ENCODE peak calls at places on chromosomes 3 and 15, in nine cellular contexts. Q, F, N, O, P, K, C, J and Z are unnamed samples.

GRCh38 chr3:140545756-140546155 is 132.1 kb upstream of the TRIM42 start:
- DNase-seq in Q (no peak), F (no peak), N (no peak), O (no peak), P (no peak), K (no peak), C (no peak), J (no peak), Z (no peak)

GRCh38 chr15:92667291-92667904 is 11.8 kb upstream of the FAM174B start:
- DNase-seq in Q (peak; percentile 56), F (no peak), N (no peak), O (no peak), P (no peak), K (no peak), C (no peak), J (no peak), Z (no peak)

GRCh38 chr3:76383781-76384180 is 598.4 kb upstream of the ZNF717 start:
- DNase-seq in Q (peak; percentile 16), F (no peak), N (no peak), O (no peak), P (no peak), K (no peak), C (no peak), J (no peak), Z (no peak)

GRCh38 chr15:88708256-88709054 is 69.6 kb downstream of the ISG20 start:
- DNase-seq in Q (no peak), F (no peak), N (peak; percentile 41), O (no peak), P (no peak), K (peak; percentile 44), C (peak; percentile 78), J (no peak), Z (peak; percentile 20)

GRCh38 chr3:174614046-174614445 is 245.1 kb upstream of the NAALADL2 start:
- DNase-seq in Q (no peak), F (no peak), N (no peak), O (no peak), P (no peak), K (no peak), C (peak; percentile 3), J (no peak), Z (no peak)

GRCh38 chr3:119357190-119357589 is 63.0 kb downstream of the ARHGAP31 start:
- DNase-seq in Q (no peak), F (no peak), N (no peak), O (no peak), P (no peak), K (no peak), C (peak; percentile 24), J (no peak), Z (no peak)

GRCh38 chr3:51935886-51936755 is 5.6 kb downstream of the RRP9 start:
- DNase-seq in Q (no peak), F (no peak), N (no peak), O (no peak), P (no peak), K (no peak), C (no peak), J (no peak), Z (no peak)

GRCh38 chr15:75348563-75349350 is 1.9 kb downstream of the NEIL1 start:
- DNase-seq in Q (peak; percentile 26), F (no peak), N (no peak), O (no peak), P (no peak), K (no peak), C (no peak), J (no peak), Z (no peak)

GRCh38 chr15:25060996-25061620 is 106.3 kb downstream of the SNRPN start:
- DNase-seq in Q (no peak), F (no peak), N (peak; percentile 13), O (no peak), P (no peak), K (peak; percentile 42), C (no peak), J (no peak), Z (no peak)

GRCh38 chr3:36124118-36124796 is 256.0 kb upstream of the STAC start:
- DNase-seq in Q (peak; percentile 68), F (no peak), N (peak; percentile 34), O (no peak), P (no peak), K (no peak), C (peak; percentile 84), J (no peak), Z (peak; percentile 65)

GRCh38 chr3:49236226-49236625 is 40.8 kb downstream of the C3orf62 start:
- DNase-seq in Q (no peak), F (no peak), N (no peak), O (no peak), P (no peak), K (no peak), C (no peak), J (no peak), Z (no peak)

GRCh38 chr3:105752791-105753415 is 115.9 kb downstream of the CBLB start:
- DNase-seq in Q (no peak), F (no peak), N (no peak), O (peak; percentile 21), P (peak; percentile 26), K (no peak), C (peak; percentile 53), J (no peak), Z (no peak)

GRCh38 chr3:49699281-49699723 is 9.9 kb downstream of the RNF123 start:
- DNase-seq in Q (no peak), F (no peak), N (no peak), O (no peak), P (no peak), K (no peak), C (no peak), J (no peak), Z (no peak)

GRCh38 chr3:161406594-161407555 is 35.6 kb upstream of the SPTSSB start:
- DNase-seq in Q (no peak), F (no peak), N (no peak), O (peak; percentile 73), P (no peak), K (no peak), C (no peak), J (no peak), Z (no peak)

GRCh38 chr15:65248506-65248905 is 37.2 kb upstream of the CILP start:
- DNase-seq in Q (no peak), F (no peak), N (no peak), O (no peak), P (no peak), K (no peak), C (no peak), J (no peak), Z (no peak)

DNA sequence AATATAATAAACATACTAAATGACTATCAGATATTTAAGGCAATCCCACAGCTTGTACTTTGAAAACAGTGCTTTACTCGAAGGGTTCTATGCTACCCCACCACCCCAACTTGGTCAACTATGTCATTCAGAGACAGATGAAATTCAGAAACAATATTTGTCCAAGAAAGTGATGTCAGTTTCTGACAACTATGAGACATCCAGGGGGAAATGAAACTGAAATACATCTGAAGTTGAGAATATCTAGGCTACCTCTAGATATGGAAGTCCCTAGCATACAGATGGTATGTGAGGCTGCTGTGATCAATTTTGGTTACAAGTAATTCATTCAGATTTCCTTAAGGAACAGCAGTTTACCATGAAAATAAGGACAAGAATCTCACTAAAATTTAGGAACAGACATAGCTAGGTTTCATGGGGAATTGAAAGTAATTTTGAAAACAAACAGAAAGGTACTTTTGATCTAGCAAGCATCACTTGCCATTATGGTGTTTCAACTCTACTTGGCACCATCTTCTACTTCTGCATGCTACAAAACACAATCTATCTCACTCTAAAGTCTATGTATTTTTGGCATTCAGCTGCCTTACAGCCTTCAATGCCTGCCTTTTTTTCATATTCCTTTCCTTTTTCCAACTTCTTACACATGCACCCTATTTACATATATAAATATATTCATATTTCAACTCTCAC is 21.8 kb downstream of the ATG3 start:
- DNase-seq in Q (no peak), F (no peak), N (no peak), O (no peak), P (no peak), K (no peak), C (no peak), J (peak; percentile 38), Z (no peak)
- H3K4me3 ChIP-seq in Q (no peak overlapping the region), F (no peak overlapping the region), N (no peak overlapping the region), O (no peak overlapping the region), P (no peak overlapping the region), K (no peak overlapping the region), C (no peak overlapping the region), J (no peak overlapping the region), Z (no peak overlapping the region)

GRCh38 chr15:49046113-49046883 is at the start of gene SECISBP2L:
- DNase-seq in Q (peak; percentile 97), F (peak; percentile 94), N (peak; percentile 94), O (peak; percentile 88), P (peak; percentile 93), K (peak; percentile 96), C (peak; percentile 96), J (peak; percentile 89), Z (peak; percentile 93)
- TF ChIP-seq CTCF in Q (peak; percentile 86), F (no peak), N (no peak), O (peak; percentile 29), P (peak; percentile 78), K (no peak), C (peak; percentile 21), J (peak; percentile 55), Z (no peak)

DNA sequence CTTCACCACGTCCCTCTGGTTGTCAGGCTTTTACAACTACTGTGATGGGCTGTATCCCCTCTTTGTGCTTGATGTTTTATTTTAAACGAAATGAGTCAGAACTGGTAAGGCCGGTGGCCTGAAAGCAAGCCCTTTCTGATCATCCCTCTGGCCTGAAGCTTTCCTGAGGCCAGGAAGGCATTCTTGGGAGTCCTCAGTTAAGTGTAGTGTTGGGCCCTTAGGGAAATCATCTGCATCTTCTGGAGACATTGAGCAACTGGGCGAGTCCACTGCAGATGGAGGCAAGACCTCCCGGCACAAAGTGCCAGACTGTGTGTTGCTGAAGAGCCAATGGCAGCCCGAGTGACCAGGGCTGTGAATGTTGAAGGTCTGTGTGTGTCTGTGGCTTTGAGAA is 33.0 kb upstream of the AMOTL2 start:
- DNase-seq in Q (no peak), F (peak; percentile 51), N (no peak), O (no peak), P (no peak), K (no peak), C (no peak), J (no peak), Z (peak; percentile 50)
- H3K4me3 ChIP-seq in Q (peak overlapping the region; percentile 39), F (peak overlapping the region; percentile 52), N (no peak overlapping the region), O (no peak overlapping the region), P (no peak overlapping the region), K (peak overlapping the region; percentile 45), C (no peak overlapping the region), J (no peak overlapping the region), Z (no peak overlapping the region)

GRCh38 chr3:187762792-187763191 is 17.5 kb upstream of the BCL6 start:
- DNase-seq in Q (no peak), F (no peak), N (no peak), O (no peak), P (no peak), K (no peak), C (no peak), J (no peak), Z (no peak)

GRCh38 chr3:187759601-187760000 is 14.3 kb upstream of the BCL6 start:
- DNase-seq in Q (no peak), F (no peak), N (no peak), O (no peak), P (no peak), K (no peak), C (no peak), J (no peak), Z (no peak)

GRCh38 chr3:187753516-187753915 is 8.2 kb upstream of the BCL6 start:
- DNase-seq in Q (no peak), F (no peak), N (no peak), O (no peak), P (no peak), K (no peak), C (no peak), J (no peak), Z (no peak)

GRCh38 chr3:187763850-187764648 is 18.8 kb upstream of the BCL6 start:
- DNase-seq in Q (no peak), F (no peak), N (no peak), O (no peak), P (no peak), K (no peak), C (no peak), J (no peak), Z (peak; percentile 29)

GRCh38 chr3:187758318-187758717 is 13.1 kb upstream of the BCL6 start:
- DNase-seq in Q (no peak), F (no peak), N (no peak), O (no peak), P (no peak), K (no peak), C (no peak), J (no peak), Z (no peak)
- TF ChIP-seq CTCF in Q (no peak), F (no peak), N (no peak), O (no peak), P (no peak), K (no peak), C (no peak), J (no peak), Z (no peak)